ENCODE peak calls at places on chromosome 19, in six cellular contexts. One of them, this sample, is unnamed.

GRCh38 chr19:40799558-40800338 is 757 bp downstream of the EGLN2 start:
- DNase-seq in EL: peak
- DNase-seq in SJSA1: peak
- DNase-seq in BJ: no peak
- DNase-seq in stimulated activated CD8-positive, alpha-beta memory T cell treated with anti-CD3 and anti-CD28 coated beads, Interleukin-15, amount 100 ng/mL, for 24 hours: no peak
- DNase-seq in lung: peak
- DNase-seq in this sample: no peak

GRCh38 chr19:50772408-50773311 is 2.4 kb downstream of the GPR32 start:
- DNase-seq in lung: no peak
- DNase-seq in stimulated activated CD8-positive, alpha-beta memory T cell treated with anti-CD3 and anti-CD28 coated beads, Interleukin-15, amount 100 ng/mL, for 24 hours: no peak
- DNase-seq in BJ: no peak
- DNase-seq in SJSA1: no peak
- DNase-seq in EL: peak
- DNase-seq in this sample: no peak

GRCh38 chr19:47446534-47447469 is 24.9 kb downstream of the SLC8A2 start:
- DNase-seq in SJSA1: no peak
- DNase-seq in stimulated activated CD8-positive, alpha-beta memory T cell treated with anti-CD3 and anti-CD28 coated beads, Interleukin-15, amount 100 ng/mL, for 24 hours: no peak
- DNase-seq in BJ: no peak
- DNase-seq in lung: peak
- DNase-seq in EL: peak
- DNase-seq in this sample: no peak

GRCh38 chr19:31164666-31165265 is 184.5 kb downstream of the TSHZ3 start:
- DNase-seq in lung: no peak
- DNase-seq in BJ: no peak
- DNase-seq in EL: no peak
- DNase-seq in SJSA1: no peak
- DNase-seq in stimulated activated CD8-positive, alpha-beta memory T cell treated with anti-CD3 and anti-CD28 coated beads, Interleukin-15, amount 100 ng/mL, for 24 hours: no peak
- DNase-seq in this sample: no peak

GRCh38 chr19:13294812-13295567 is 144.8 kb downstream of the IER2 start:
- DNase-seq in EL: no peak
- DNase-seq in BJ: no peak
- DNase-seq in stimulated activated CD8-positive, alpha-beta memory T cell treated with anti-CD3 and anti-CD28 coated beads, Interleukin-15, amount 100 ng/mL, for 24 hours: no peak
- DNase-seq in lung: no peak
- DNase-seq in SJSA1: no peak
- DNase-seq in this sample: no peak

GRCh38 chr19:18414504-18415176 is 4.6 kb upstream of the SSBP4 start:
- DNase-seq in SJSA1: no peak
- DNase-seq in stimulated activated CD8-positive, alpha-beta memory T cell treated with anti-CD3 and anti-CD28 coated beads, Interleukin-15, amount 100 ng/mL, for 24 hours: no peak
- DNase-seq in BJ: no peak
- DNase-seq in lung: no peak
- DNase-seq in EL: no peak
- DNase-seq in this sample: no peak

GRCh38 chr19:39146686-39147450 is 21.3 kb downstream of the PAK4 start:
- DNase-seq in stimulated activated CD8-positive, alpha-beta memory T cell treated with anti-CD3 and anti-CD28 coated beads, Interleukin-15, amount 100 ng/mL, for 24 hours: no peak
- DNase-seq in EL: no peak
- DNase-seq in SJSA1: no peak
- DNase-seq in BJ: no peak
- DNase-seq in lung: no peak
- DNase-seq in this sample: no peak

GRCh38 chr19:17511724-17512573 is 500 bp downstream of the PGLS start:
- DNase-seq in lung: peak
- DNase-seq in SJSA1: peak
- DNase-seq in stimulated activated CD8-positive, alpha-beta memory T cell treated with anti-CD3 and anti-CD28 coated beads, Interleukin-15, amount 100 ng/mL, for 24 hours: peak
- DNase-seq in EL: peak
- DNase-seq in BJ: no peak
- DNase-seq in this sample: peak

GRCh38 chr19:33206261-33207039 is 12.3 kb downstream of the LRP3 start:
- DNase-seq in BJ: no peak
- DNase-seq in stimulated activated CD8-positive, alpha-beta memory T cell treated with anti-CD3 and anti-CD28 coated beads, Interleukin-15, amount 100 ng/mL, for 24 hours: no peak
- DNase-seq in lung: no peak
- DNase-seq in EL: no peak
- DNase-seq in SJSA1: no peak
- DNase-seq in this sample: no peak

GRCh38 chr19:42693760-42694350 is 46.4 kb downstream of the PSG3 start:
- DNase-seq in SJSA1: peak
- DNase-seq in BJ: no peak
- DNase-seq in lung: no peak
- DNase-seq in stimulated activated CD8-positive, alpha-beta memory T cell treated with anti-CD3 and anti-CD28 coated beads, Interleukin-15, amount 100 ng/mL, for 24 hours: no peak
- DNase-seq in EL: peak
- DNase-seq in this sample: peak

GRCh38 chr19:317710-318508 is 26.7 kb downstream of the MIER2 start:
- DNase-seq in EL: no peak
- DNase-seq in SJSA1: no peak
- DNase-seq in stimulated activated CD8-positive, alpha-beta memory T cell treated with anti-CD3 and anti-CD28 coated beads, Interleukin-15, amount 100 ng/mL, for 24 hours: no peak
- DNase-seq in BJ: no peak
- DNase-seq in lung: no peak
- DNase-seq in this sample: no peak

GRCh38 chr19:20662421-20663105 is 1.2 kb upstream of the ZNF626 start:
- DNase-seq in lung: no peak
- DNase-seq in stimulated activated CD8-positive, alpha-beta memory T cell treated with anti-CD3 and anti-CD28 coated beads, Interleukin-15, amount 100 ng/mL, for 24 hours: no peak
- DNase-seq in EL: no peak
- DNase-seq in BJ: no peak
- DNase-seq in SJSA1: no peak
- DNase-seq in this sample: no peak

GRCh38 chr19:6976197-6976596 is 45.0 kb downstream of the MBD3L2B start:
- DNase-seq in lung: no peak
- DNase-seq in EL: no peak
- DNase-seq in BJ: no peak
- DNase-seq in SJSA1: no peak
- DNase-seq in stimulated activated CD8-positive, alpha-beta memory T cell treated with anti-CD3 and anti-CD28 coated beads, Interleukin-15, amount 100 ng/mL, for 24 hours: no peak
- DNase-seq in this sample: no peak

GRCh38 chr19:28971011-28971410 is 241.9 kb downstream of the UQCRFS1 start:
- DNase-seq in stimulated activated CD8-positive, alpha-beta memory T cell treated with anti-CD3 and anti-CD28 coated beads, Interleukin-15, amount 100 ng/mL, for 24 hours: no peak
- DNase-seq in SJSA1: no peak
- DNase-seq in BJ: no peak
- DNase-seq in EL: peak
- DNase-seq in lung: no peak
- DNase-seq in this sample: no peak

GRCh38 chr19:3047307-3048189 is 14.7 kb downstream of the TLE5 start:
- DNase-seq in SJSA1: peak
- DNase-seq in stimulated activated CD8-positive, alpha-beta memory T cell treated with anti-CD3 and anti-CD28 coated beads, Interleukin-15, amount 100 ng/mL, for 24 hours: no peak
- DNase-seq in BJ: no peak
- DNase-seq in EL: peak
- DNase-seq in lung: peak
- DNase-seq in this sample: no peak

GRCh38 chr19:51094696-51095279 is 12.1 kb upstream of the KLK14 start:
- DNase-seq in BJ: no peak
- DNase-seq in EL: peak
- DNase-seq in lung: no peak
- DNase-seq in SJSA1: peak
- DNase-seq in stimulated activated CD8-positive, alpha-beta memory T cell treated with anti-CD3 and anti-CD28 coated beads, Interleukin-15, amount 100 ng/mL, for 24 hours: peak
- DNase-seq in this sample: no peak

GRCh38 chr19:15534957-15535864 is 26.9 kb downstream of the CYP4F22 start:
- DNase-seq in lung: no peak
- DNase-seq in SJSA1: no peak
- DNase-seq in BJ: no peak
- DNase-seq in stimulated activated CD8-positive, alpha-beta memory T cell treated with anti-CD3 and anti-CD28 coated beads, Interleukin-15, amount 100 ng/mL, for 24 hours: no peak
- DNase-seq in EL: no peak
- DNase-seq in this sample: no peak

GRCh38 chr19:55540619-55541018 is 3.7 kb upstream of the SBK2 start:
- DNase-seq in EL: no peak
- DNase-seq in stimulated activated CD8-positive, alpha-beta memory T cell treated with anti-CD3 and anti-CD28 coated beads, Interleukin-15, amount 100 ng/mL, for 24 hours: no peak
- DNase-seq in SJSA1: no peak
- DNase-seq in lung: no peak
- DNase-seq in BJ: no peak
- DNase-seq in this sample: no peak

GRCh38 chr19:17081672-17082630 is 6.4 kb downstream of the MYO9B start:
- DNase-seq in SJSA1: no peak
- DNase-seq in lung: no peak
- DNase-seq in EL: no peak
- DNase-seq in stimulated activated CD8-positive, alpha-beta memory T cell treated with anti-CD3 and anti-CD28 coated beads, Interleukin-15, amount 100 ng/mL, for 24 hours: no peak
- DNase-seq in BJ: no peak
- DNase-seq in this sample: no peak

GRCh38 chr19:30784850-30785459 is 412.8 kb downstream of the ZNF536 start:
- DNase-seq in BJ: no peak
- DNase-seq in SJSA1: peak
- DNase-seq in EL: peak
- DNase-seq in stimulated activated CD8-positive, alpha-beta memory T cell treated with anti-CD3 and anti-CD28 coated beads, Interleukin-15, amount 100 ng/mL, for 24 hours: peak
- DNase-seq in lung: peak
- DNase-seq in this sample: no peak

GRCh38 chr19:13530720-13531119 is 24.4 kb upstream of the CACNA1A start:
- DNase-seq in lung: no peak
- DNase-seq in stimulated activated CD8-positive, alpha-beta memory T cell treated with anti-CD3 and anti-CD28 coated beads, Interleukin-15, amount 100 ng/mL, for 24 hours: no peak
- DNase-seq in EL: no peak
- DNase-seq in SJSA1: no peak
- DNase-seq in BJ: no peak
- DNase-seq in this sample: no peak

GRCh38 chr19:17610384-17610783 is 54.9 kb downstream of the COLGALT1 start:
- DNase-seq in lung: no peak
- DNase-seq in EL: peak
- DNase-seq in stimulated activated CD8-positive, alpha-beta memory T cell treated with anti-CD3 and anti-CD28 coated beads, Interleukin-15, amount 100 ng/mL, for 24 hours: no peak
- DNase-seq in SJSA1: no peak
- DNase-seq in BJ: no peak
- DNase-seq in this sample: no peak

GRCh38 chr19:3270908-3271307 is 46.4 kb downstream of the CELF5 start:
- DNase-seq in EL: peak
- DNase-seq in stimulated activated CD8-positive, alpha-beta memory T cell treated with anti-CD3 and anti-CD28 coated beads, Interleukin-15, amount 100 ng/mL, for 24 hours: peak
- DNase-seq in BJ: no peak
- DNase-seq in SJSA1: no peak
- DNase-seq in lung: no peak
- DNase-seq in this sample: no peak

GRCh38 chr19:18833849-18834643 is 2.3 kb downstream of the UPF1 start:
- DNase-seq in SJSA1: no peak
- DNase-seq in lung: no peak
- DNase-seq in BJ: no peak
- DNase-seq in stimulated activated CD8-positive, alpha-beta memory T cell treated with anti-CD3 and anti-CD28 coated beads, Interleukin-15, amount 100 ng/mL, for 24 hours: no peak
- DNase-seq in EL: no peak
- DNase-seq in this sample: no peak

GRCh38 chr19:33627526-33627925 is 5.8 kb downstream of the CHST8 start:
- DNase-seq in lung: no peak
- DNase-seq in BJ: no peak
- DNase-seq in EL: no peak
- DNase-seq in stimulated activated CD8-positive, alpha-beta memory T cell treated with anti-CD3 and anti-CD28 coated beads, Interleukin-15, amount 100 ng/mL, for 24 hours: no peak
- DNase-seq in SJSA1: no peak
- DNase-seq in this sample: no peak

GRCh38 chr19:49677232-49677881 is at the start of gene PRMT1:
- DNase-seq in SJSA1: no peak
- DNase-seq in stimulated activated CD8-positive, alpha-beta memory T cell treated with anti-CD3 and anti-CD28 coated beads, Interleukin-15, amount 100 ng/mL, for 24 hours: peak
- DNase-seq in lung: no peak
- DNase-seq in BJ: no peak
- DNase-seq in EL: peak
- DNase-seq in this sample: no peak